ENCODE peak calls at places on chromosome 10, in four cellular contexts. E is DMS153; V is NCI-H1417; G is activated effector memory CD4-positive, alpha-beta T cell treated with anti-CD3 and anti-CD28 coated beads, Interleukin-2, amount 50 U/mL, for 16 hours. U is an unnamed sample.

GRCh38 chr10:126049741-126050140 is 153.4 kb downstream of the FANK1 start:
- DNase-seq in V (no peak), G (no peak), E (no peak), U (no peak)

GRCh38 chr10:122112625-122113160 is 123.7 kb downstream of the TACC2 start:
- DNase-seq in V (peak; percentile 12), E (peak; percentile 37), G (no peak), U (peak; percentile 69)

GRCh38 chr10:43155221-43155620 is 17.0 kb downstream of the CSGALNACT2 start:
- DNase-seq in G (no peak), E (no peak), V (no peak), U (no peak)

GRCh38 chr10:43114743-43115611 is 23.3 kb upstream of the CSGALNACT2 start:
- DNase-seq in G (no peak), V (no peak), E (no peak), U (no peak)

GRCh38 chr10:24952146-24952700 is at the start of gene PRTFDC1:
- DNase-seq in E (no peak), V (peak; percentile 82), G (peak; percentile 68), U (no peak)

GRCh38 chr10:47357911-47358310 is 9.7 kb downstream of the RBP3 start:
- DNase-seq in E (no peak), G (peak; percentile 14), V (no peak), U (no peak)

GRCh38 chr10:92123031-92123450 is 167.8 kb downstream of the CPEB3 start:
- DNase-seq in E (no peak), G (no peak), V (peak; percentile 2), U (no peak)

GRCh38 chr10:929965-930364 is 1.5 kb downstream of the LARP4B start:
- DNase-seq in E (no peak), V (no peak), G (no peak), U (no peak)

GRCh38 chr10:127424594-127425264 is 124.4 kb upstream of the NPS start:
- DNase-seq in E (no peak), G (no peak), V (no peak), U (no peak)

GRCh38 chr10:78889536-78890063 is 179.2 kb upstream of the ZMIZ1 start:
- DNase-seq in G (no peak), V (peak; percentile 1), E (no peak), U (no peak)

GRCh38 chr10:44004913-44005787 is 356.5 kb upstream of the ZNF32 start:
- DNase-seq in V (no peak), E (no peak), G (no peak), U (no peak)

GRCh38 chr10:62250594-62251198 is 17.9 kb downstream of the RTKN2 start:
- DNase-seq in V (peak; percentile 6), G (no peak), E (no peak), U (no peak)

GRCh38 chr10:48651839-48652238 is 32.8 kb upstream of the WDFY4 start:
- DNase-seq in V (no peak), G (no peak), E (no peak), U (no peak)

GRCh38 chr10:7408494-7409044 is 2.3 kb downstream of the SFMBT2 start:
- DNase-seq in G (peak; percentile 81), E (no peak), V (peak; percentile 61), U (no peak)

GRCh38 chr10:95290801-95291633 is at the start of gene PDLIM1:
- DNase-seq in V (peak; percentile 30), G (peak; percentile 66), E (peak; percentile 9), U (no peak)

GRCh38 chr10:21954690-21955089 is 48.8 kb downstream of the DNAJC1 start:
- DNase-seq in E (no peak), G (no peak), V (no peak), U (no peak)

GRCh38 chr10:18238875-18239485 is 98.8 kb downstream of the CACNB2 start:
- DNase-seq in G (no peak), V (peak; percentile 9), E (no peak), U (peak; percentile 7)

GRCh38 chr10:91799580-91799975 is 1.4 kb downstream of the TNKS2 start:
- DNase-seq in V (no peak), G (no peak), E (no peak), U (no peak)

GRCh38 chr10:94230134-94230785 is 132.5 kb downstream of the NOC3L start:
- DNase-seq in V (no peak), E (no peak), G (no peak), U (no peak)

GRCh38 chr10:13790196-13790595 is 203.4 kb downstream of the PRPF18 start:
- DNase-seq in G (no peak), V (no peak), E (no peak), U (no peak)

GRCh38 chr10:21534611-21535493 is 820 bp downstream of the MLLT10 start:
- DNase-seq in G (peak; percentile 83), V (peak; percentile 74), E (no peak), U (no peak)

GRCh38 chr10:127925471-127926207 is 18.7 kb downstream of the PTPRE start:
- DNase-seq in E (no peak), G (no peak), V (no peak), U (no peak)

GRCh38 chr10:3538850-3539531 is 246.0 kb downstream of the KLF6 start:
- DNase-seq in V (peak; percentile 1), E (peak; percentile 52), G (no peak), U (no peak)

GRCh38 chr10:69336952-69337311 is 58.6 kb downstream of the HK1 start:
- DNase-seq in E (no peak), G (no peak), V (no peak), U (no peak)

U was measured in GOT3.